ENCODE peak calls at places on chromosome X, in seven cellular contexts. V is fibroblast of pulmonary artery, B is OCI-LY7, G is cardiac fibroblast, K is type B pancreatic cell, O is HCT116, E is psoas muscle. R is an unnamed sample.

GRCh38 chrX:38008658-38009057 is 2.3 kb downstream of the SYTL5 start:
- DNase-seq in B (no peak), G (no peak), O (no peak), K (no peak), E (no peak), V (no peak), R (no peak)

GRCh38 chrX:33592398-33592797 is 381.0 kb upstream of the DMD start:
- DNase-seq in G (no peak), B (no peak), O (no peak), K (no peak), E (no peak), V (no peak), R (no peak)

GRCh38 chrX:140817943-140818342 is 108.4 kb downstream of the LINC00632 start:
- DNase-seq in K (no peak), G (peak), V (peak), O (no peak), E (no peak), B (peak), R (no peak)

GRCh38 chrX:46326161-46326560 is 219.1 kb downstream of the ZNF674 start:
- DNase-seq in K (no peak), B (no peak), E (no peak), V (peak), O (no peak), G (peak), R (no peak)

GRCh38 chrX:18833071-18833731 is 125.8 kb downstream of the PPEF1 start:
- DNase-seq in V (peak), G (peak), E (peak), K (no peak), O (no peak), B (no peak), R (peak)

GRCh38 chrX:48945517-48946348 is 11.7 kb downstream of the OTUD5 start:
- DNase-seq in B (peak), V (peak), G (peak), O (peak), E (no peak), K (no peak), R (peak)

GRCh38 chrX:11416600-11416999 is 123.4 kb downstream of the AMELX start:
- DNase-seq in K (no peak), E (no peak), O (no peak), V (no peak), B (no peak), G (no peak), R (no peak)

GRCh38 chrX:48919360-48919821 is 567 bp upstream of the PIM2 start:
- DNase-seq in K (no peak), E (no peak), G (peak), V (no peak), O (no peak), B (no peak), R (no peak)

GRCh38 chrX:110322603-110323002 is 4.7 kb upstream of the AMMECR1 start:
- DNase-seq in G (peak), B (no peak), K (no peak), V (no peak), O (no peak), E (no peak), R (no peak)

GRCh38 chrX:132748268-132748667 is 210.2 kb downstream of the HS6ST2 start:
- DNase-seq in V (no peak), K (no peak), O (no peak), G (no peak), E (no peak), B (no peak), R (peak)

GRCh38 chrX:11381464-11381863 is 88.3 kb downstream of the AMELX start:
- DNase-seq in K (no peak), O (peak), V (peak), G (peak), B (peak), E (no peak), R (peak)

GRCh38 chrX:44971674-44972073 is 98.7 kb downstream of the KDM6A start:
- DNase-seq in G (no peak), E (no peak), B (no peak), K (no peak), O (no peak), V (no peak), R (no peak)

GRCh38 chrX:1658083-1658463 is 43.2 kb downstream of the ASMT start:
- DNase-seq in B (no peak), E (no peak), V (no peak), O (no peak), G (no peak), K (no peak), R (no peak)

GRCh38 chrX:98371994-98372393 is 1488.3 kb downstream of the RPA4 start:
- DNase-seq in O (no peak), V (no peak), B (no peak), K (no peak), E (no peak), G (no peak), R (no peak)

GRCh38 chrX:48966796-48967579 is 4.7 kb downstream of the KCND1 start:
- DNase-seq in K (no peak), O (no peak), B (no peak), G (peak), E (no peak), V (peak), R (no peak)

GRCh38 chrX:39808471-39808917 is 289.3 kb downstream of the BCOR start:
- DNase-seq in E (no peak), K (no peak), V (peak), G (peak), B (no peak), O (no peak), R (no peak)

GRCh38 chrX:71053217-71053621 is 14.9 kb downstream of the SNX12 start:
- DNase-seq in G (no peak), E (no peak), O (no peak), B (no peak), K (no peak), V (no peak), R (no peak)

GRCh38 chrX:23783569-23784486 is 855 bp downstream of the SAT1 start:
- DNase-seq in O (no peak), E (no peak), V (peak), G (peak), B (peak), K (no peak), R (no peak)

GRCh38 chrX:107845625-107846024 is 20.0 kb downstream of the MID2 start:
- DNase-seq in G (no peak), E (no peak), B (no peak), O (no peak), V (no peak), K (no peak), R (no peak)

GRCh38 chrX:84907324-84907946 is 96.2 kb upstream of the APOOL start:
- DNase-seq in K (no peak), G (peak), B (peak), O (no peak), V (peak), E (no peak), R (no peak)

GRCh38 chrX:112691361-112691760 is 11.6 kb upstream of the LHFPL1 start:
- DNase-seq in V (no peak), E (no peak), B (no peak), K (no peak), G (no peak), O (no peak), R (no peak)

GRCh38 chrX:130628522-130628921 is 226.7 kb downstream of the RBMX2 start:
- DNase-seq in B (no peak), G (no peak), V (no peak), K (no peak), O (no peak), E (no peak), R (no peak)

GRCh38 chrX:47843363-47843762 is 6.7 kb downstream of the ZNF81 start:
- DNase-seq in B (no peak), K (no peak), V (no peak), G (peak), O (no peak), E (no peak), R (no peak)

GRCh38 chrX:10702031-10702430 is 81.6 kb upstream of the MID1 start:
- DNase-seq in E (no peak), O (no peak), K (no peak), B (no peak), G (no peak), V (no peak), R (no peak)

GRCh38 chrX:116289592-116289991 is 119.0 kb downstream of the AGTR2 start:
- DNase-seq in V (no peak), K (no peak), B (no peak), G (no peak), E (no peak), O (no peak), R (no peak)

GRCh38 chrX:103453655-103454054 is 65.6 kb downstream of the RAB40A start:
- DNase-seq in O (no peak), G (peak), E (no peak), B (no peak), V (peak), K (no peak), R (no peak)

GRCh38 chrX:112784692-112785091 is 55.9 kb downstream of the AMOT start:
- DNase-seq in K (no peak), O (no peak), G (no peak), B (no peak), E (no peak), V (no peak), R (no peak)

GRCh38 chrX:9681011-9681410 is 84.6 kb downstream of the GPR143 start:
- DNase-seq in V (no peak), E (no peak), B (no peak), K (no peak), G (no peak), O (no peak), R (no peak)

GRCh38 chrX:21963226-21963625 is 22.7 kb downstream of the SMS start:
- DNase-seq in K (no peak), V (no peak), B (no peak), E (no peak), G (peak), O (no peak), R (no peak)

GRCh38 chrX:116379854-116380253 is 56.6 kb upstream of the SLC6A14 start:
- DNase-seq in E (peak), K (no peak), O (no peak), B (no peak), G (peak), V (peak), R (peak)

GRCh38 chrX:100208076-100208475 is 202.0 kb downstream of the PCDH19 start:
- DNase-seq in B (no peak), K (no peak), G (no peak), O (no peak), E (no peak), V (no peak), R (no peak)

GRCh38 chrX:44621088-44621487 is 78.4 kb upstream of the FUNDC1 start:
- DNase-seq in V (no peak), K (no peak), B (no peak), E (no peak), G (no peak), O (no peak), R (no peak)

GRCh38 chrX:48493890-48494364 is 14.9 kb upstream of the PORCN start:
- DNase-seq in E (no peak), B (no peak), G (peak), K (no peak), V (peak), O (peak), R (no peak)

GRCh38 chrX:25196221-25196620 is 180.5 kb upstream of the ARX start:
- DNase-seq in G (no peak), B (no peak), K (no peak), O (no peak), E (no peak), V (no peak), R (no peak)

GRCh38 chrX:136199365-136199764 is 51.8 kb downstream of the MAP7D3 start:
- DNase-seq in G (peak), B (no peak), V (no peak), E (no peak), K (no peak), O (no peak), R (no peak)

GRCh38 chrX:134679226-134679625 is 21.0 kb upstream of the PLAC1 start:
- DNase-seq in K (no peak), B (no peak), V (no peak), G (peak), O (no peak), E (no peak), R (no peak)

GRCh38 chrX:115560211-115560977 is 580 bp upstream of the PLS3 start:
- DNase-seq in V (peak), G (peak), E (no peak), B (no peak), O (peak), K (no peak), R (no peak)

GRCh38 chrX:18160369-18160768 is 60.3 kb downstream of the BEND2 start:
- DNase-seq in V (no peak), E (no peak), B (no peak), O (no peak), K (no peak), G (no peak), R (no peak)

GRCh38 chrX:49995021-49995731 is 72.8 kb downstream of the CLCN5 start:
- DNase-seq in K (no peak), O (peak), V (peak), B (no peak), E (no peak), G (peak), R (no peak)

GRCh38 chrX:50893466-50893865 is 17.1 kb upstream of the BMP15 start:
- DNase-seq in V (no peak), E (no peak), O (no peak), G (no peak), B (no peak), K (no peak), R (no peak)

GRCh38 chrX:57821703-57822375 is 88.4 kb downstream of the ZXDA start:
- DNase-seq in K (no peak), O (peak), G (peak), V (peak), B (peak), E (no peak), R (peak)

GRCh38 chrX:57822398-57822797 is 87.9 kb downstream of the ZXDA start:
- DNase-seq in E (no peak), B (no peak), G (no peak), V (no peak), O (no peak), K (no peak), R (no peak)

DNA sequence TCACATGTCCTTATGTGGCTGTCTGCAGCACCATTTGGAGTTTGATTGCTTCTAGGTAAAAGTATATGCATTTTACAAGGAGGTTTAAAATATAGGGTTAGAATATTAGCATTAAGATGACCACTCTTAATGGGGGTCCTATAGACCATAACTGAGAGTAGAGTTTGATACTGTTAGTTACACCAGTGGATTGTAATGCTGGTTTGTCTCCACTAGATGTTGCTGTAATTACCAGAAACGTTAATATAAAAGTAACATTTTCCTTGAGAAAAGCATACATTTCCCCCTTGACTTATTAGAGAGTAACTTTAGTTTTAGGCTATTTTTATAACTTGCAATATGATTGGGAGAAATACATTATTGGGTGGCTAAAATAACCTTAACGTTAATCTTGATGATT is 93.0 kb downstream of the ZXDA start:
- DNase-seq in G (peak), E (no peak), B (peak), V (peak), O (no peak), K (no peak), R (no peak)
- TF ChIP-seq CTCF in G (peak), E (peak), B (peak), V (peak), O (peak), K (peak), R (no peak)

GRCh38 chrX:53241558-53241957 is 16.6 kb upstream of the KDM5C start:
- DNase-seq in K (no peak), B (no peak), O (no peak), G (no peak), E (no peak), V (no peak), R (no peak)

GRCh38 chrX:53237056-53237455 is 12.0 kb upstream of the KDM5C start:
- DNase-seq in B (no peak), V (no peak), K (no peak), E (no peak), G (no peak), O (no peak), R (no peak)

GRCh38 chrX:53242310-53242709 is 17.3 kb upstream of the KDM5C start:
- DNase-seq in B (no peak), G (no peak), E (no peak), K (no peak), V (no peak), O (no peak), R (no peak)

GRCh38 chrX:53236025-53236679 is 11.1 kb upstream of the KDM5C start:
- DNase-seq in G (no peak), K (no peak), E (no peak), B (no peak), O (no peak), V (no peak), R (no peak)

DNA sequence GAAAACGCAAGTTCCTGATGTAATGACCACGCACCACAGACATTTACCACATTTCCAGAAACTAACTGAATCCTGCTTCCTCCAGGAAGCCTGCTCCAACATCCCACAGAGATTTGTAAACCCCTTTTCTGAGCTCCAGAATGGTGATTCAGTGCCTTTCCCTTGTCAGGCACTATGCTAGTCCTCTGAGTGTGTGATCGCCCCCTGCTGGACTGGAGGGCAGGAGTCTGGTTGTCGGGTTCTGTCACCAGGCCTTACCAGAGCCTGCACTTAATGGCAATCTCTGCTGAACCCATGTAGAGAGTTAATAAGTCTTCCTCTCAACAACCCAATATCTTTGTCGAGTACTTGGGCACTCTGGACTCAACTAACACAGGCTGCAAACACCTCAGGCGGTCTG is 14.5 kb upstream of the KDM5C start:
- DNase-seq in K (no peak), V (no peak), E (no peak), B (peak), O (no peak), G (peak), R (no peak)
- TF ChIP-seq CTCF in K (peak), V (peak), E (no peak), B (peak), O (peak), G (no peak), R (no peak)

DNA sequence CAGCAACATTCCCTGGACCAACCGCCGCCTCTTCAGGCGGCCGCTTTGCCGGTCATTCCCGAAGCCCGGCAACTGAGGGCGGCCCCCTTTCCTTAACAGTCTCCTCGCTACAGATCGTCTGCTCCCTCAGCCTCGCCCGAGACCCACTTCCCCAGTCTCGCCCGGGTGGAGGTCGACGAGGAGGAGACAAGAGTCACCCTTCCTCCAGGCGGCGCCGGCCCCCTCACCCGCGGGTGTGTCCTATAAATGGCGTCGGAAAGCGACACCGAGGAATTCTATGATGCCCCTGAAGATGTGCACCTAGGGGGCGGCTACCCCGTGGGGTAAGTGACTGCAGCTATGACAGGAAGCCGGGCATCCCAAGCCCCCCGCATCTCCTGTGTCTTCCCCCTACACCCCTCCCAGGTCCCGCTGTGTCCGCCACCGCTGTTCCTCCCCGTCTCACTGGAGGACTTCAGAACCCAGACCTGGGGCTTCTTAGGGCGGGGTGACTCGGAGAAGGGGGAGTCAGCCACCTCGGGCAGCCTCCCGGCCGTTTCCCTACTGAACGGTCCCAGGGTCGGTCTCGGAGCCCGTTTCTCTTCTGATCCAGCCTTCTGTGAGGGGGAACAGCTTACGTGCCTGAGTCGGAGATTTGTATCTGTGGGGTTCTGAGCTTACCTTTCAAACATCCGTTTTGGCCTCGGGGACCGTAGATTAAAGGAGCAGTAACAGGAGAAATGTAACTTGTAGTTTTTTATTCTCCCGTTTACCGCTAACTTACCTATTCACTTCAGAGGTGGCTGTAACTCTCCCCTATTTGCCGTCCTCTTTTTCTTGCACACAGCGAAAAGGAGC is 570 bp downstream of the WDR44 start:
- DNase-seq in B (peak), G (peak), K (peak), O (no peak), V (no peak), E (peak), R (peak)
- TF ChIP-seq CTCF in B (peak), G (no peak), K (peak), O (no peak), V (no peak), E (no peak), R (no peak)

GRCh38 chrX:67724359-67725110 is 180.7 kb downstream of the AR start:
- DNase-seq in K (no peak), O (no peak), G (peak), V (peak), B (no peak), E (peak), R (peak)
- TF ChIP-seq CTCF in K (no peak), O (no peak), G (no peak), V (no peak), B (no peak), E (peak), R (no peak)

GRCh38 chrX:6693051-6693450 is 158.1 kb upstream of the VCX3A start:
- DNase-seq in V (no peak), G (no peak), K (no peak), B (no peak), O (no peak), E (no peak), R (no peak)
- TF ChIP-seq CTCF in V (no peak), G (no peak), K (no peak), B (no peak), O (no peak), E (no peak), R (no peak)

GRCh38 chrX:154384284-154384892 is 5.3 kb downstream of the EMD start:
- DNase-seq in K (no peak), E (no peak), G (no peak), V (peak), B (no peak), O (no peak), R (no peak)
- TF ChIP-seq CTCF in K (peak), E (peak), G (peak), V (peak), B (peak), O (peak), R (no peak)

R was measured in gastrocnemius medialis.